ENCODE peak calls at places on chromosomes 4 and X, in six cellular contexts. V, B, M, X, G and I are unnamed samples. For H3K27me3, the result is how much of the 10 kb centered on the place peaks cover.

GRCh38 chrX:29671426-29671825 is 543.9 kb upstream of the MAGEB2 start:
- DNase-seq in V (no peak), B (no peak), M (peak), X (peak), G (no peak), I (no peak)

GRCh38 chrX:71871367-71871766 is 39.3 kb upstream of the NHSL2 start:
- DNase-seq in V (no peak), B (no peak), M (peak), X (peak), G (no peak), I (no peak)

GRCh38 chr4:165359501-165359900 is 19.3 kb upstream of the CPE start:
- DNase-seq in V (no peak), B (no peak), M (no peak), X (peak), G (no peak), I (no peak)

GRCh38 chr4:7988437-7988836 is 48.8 kb upstream of the AFAP1 start:
- DNase-seq in V (no peak), B (no peak), M (peak), X (peak), G (no peak), I (no peak)

GRCh38 chr4:2875556-2875955 is 31.9 kb downstream of the ADD1 start:
- DNase-seq in V (no peak), B (no peak), M (no peak), X (no peak), G (no peak), I (no peak)

GRCh38 chr4:38230121-38230728 is 270.0 kb downstream of the PTTG2 start:
- DNase-seq in V (no peak), B (no peak), M (no peak), X (no peak), G (no peak), I (no peak)

GRCh38 chr4:104093247-104093646 is 373.5 kb upstream of the TACR3 start:
- DNase-seq in V (no peak), B (no peak), M (no peak), X (no peak), G (no peak), I (no peak)

GRCh38 chrX:65203545-65203944 is 227.3 kb upstream of the ZC4H2 start:
- DNase-seq in V (no peak), B (no peak), M (no peak), X (no peak), G (no peak), I (no peak)

GRCh38 chr4:121973791-121974190 is 21.9 kb upstream of the TRPC3 start:
- DNase-seq in V (no peak), B (no peak), M (peak), X (no peak), G (no peak), I (no peak)

GRCh38 chr4:181475781-181476180 is 767.4 kb upstream of the TENM3 start:
- DNase-seq in V (no peak), B (no peak), M (no peak), X (no peak), G (no peak), I (no peak)

GRCh38 chrX:53321216-53321942 is 40.0 kb upstream of the IQSEC2 start:
- DNase-seq in V (no peak), B (no peak), M (no peak), X (no peak), G (no peak), I (no peak)

GRCh38 chr4:71206763-71207162 is 132.1 kb upstream of the SLC4A4 start:
- DNase-seq in V (no peak), B (no peak), M (peak), X (peak), G (no peak), I (peak)

GRCh38 chr4:133856736-133857355 is 344.7 kb downstream of the PABPC4L start:
- DNase-seq in V (no peak), B (no peak), M (peak), X (peak), G (no peak), I (no peak)

GRCh38 chrX:468979-469378 is 82.3 kb upstream of the PPP2R3B start:
- DNase-seq in V (no peak), B (no peak), M (no peak), X (no peak), G (no peak), I (no peak)

GRCh38 chr4:138576684-138577083 is 334.5 kb upstream of the SLC7A11 start:
- DNase-seq in V (peak), B (no peak), M (peak), X (peak), G (no peak), I (peak)

GRCh38 chr4:72314869-72315268 is 254.2 kb downstream of the ADAMTS3 start:
- DNase-seq in V (peak), B (no peak), M (peak), X (peak), G (no peak), I (peak)

GRCh38 chr4:124684301-124684700 is 28.2 kb downstream of the ANKRD50 start:
- DNase-seq in V (peak), B (no peak), M (peak), X (no peak), G (no peak), I (no peak)

GRCh38 chrX:103792916-103793540 is 16.4 kb downstream of the PLP1 start:
- DNase-seq in V (no peak), B (no peak), M (peak), X (peak), G (no peak), I (peak)

GRCh38 chrX:39721570-39722279 is 376.0 kb downstream of the BCOR start:
- DNase-seq in V (peak), B (no peak), M (peak), X (peak), G (no peak), I (no peak)

GRCh38 chr4:59904331-59904730 is 1295.8 kb upstream of the ADGRL3 start:
- DNase-seq in V (no peak), B (no peak), M (no peak), X (no peak), G (no peak), I (no peak)

GRCh38 chr4:179596621-179597020 is 2154.4 kb upstream of the AGA start:
- DNase-seq in V (no peak), B (no peak), M (peak), X (peak), G (no peak), I (no peak)

GRCh38 chr4:8649631-8650261 is 57.2 kb downstream of the CPZ start:
- DNase-seq in V (no peak), B (no peak), M (no peak), X (no peak), G (no peak), I (no peak)

GRCh38 chr4:38449506-38450174 is 214.4 kb upstream of the KLF3 start:
- DNase-seq in V (no peak), B (no peak), M (peak), X (peak), G (no peak), I (no peak)

GRCh38 chr4:54296548-54297203 is 67.6 kb downstream of the PDGFRA start:
- DNase-seq in V (peak), B (no peak), M (no peak), X (no peak), G (no peak), I (no peak)

GRCh38 chr4:2961411-2962098 is 1.7 kb downstream of the NOP14 start:
- DNase-seq in V (no peak), B (no peak), M (no peak), X (no peak), G (no peak), I (no peak)

GRCh38 chr4:68466185-68466584 is 18.9 kb downstream of the TMPRSS11E start:
- DNase-seq in V (no peak), B (no peak), M (peak), X (peak), G (no peak), I (peak)

GRCh38 chr4:988726-989721 is 2.2 kb downstream of the IDUA start:
- DNase-seq in V (no peak), B (no peak), M (no peak), X (no peak), G (no peak), I (no peak)

GRCh38 chr4:121072080-121072835 is at the start of gene NDNF:
- DNase-seq in V (peak), B (peak), M (peak), X (peak), G (peak), I (no peak)

GRCh38 chr4:6926681-6927478 is 17.3 kb downstream of the TBC1D14 start:
- DNase-seq in V (no peak), B (no peak), M (peak), X (peak), G (peak), I (no peak)

GRCh38 chr4:86847576-86847975 is 1.6 kb downstream of the SLC10A6 start:
- DNase-seq in V (no peak), B (no peak), M (no peak), X (no peak), G (no peak), I (no peak)
- H3K4me3 ChIP-seq in V (no peak), B (peak), M (no peak), X (no peak), G (peak), I (no peak)

GRCh38 chr4:80265571-80266266 is 745 bp upstream of the FGF5 start:
- DNase-seq in V (peak), B (no peak), M (peak), X (peak), G (no peak), I (peak)
- H3K27me3 ChIP-seq in V (half or more), B (under half), M (under half), X (under half), G (half or more), I (under half)

GRCh38 chr4:101076032-101076431 is 271.3 kb downstream of the PPP3CA start:
- DNase-seq in V (no peak), B (no peak), M (no peak), X (no peak), G (no peak), I (no peak)

GRCh38 chr4:101078950-101079349 is 268.4 kb downstream of the PPP3CA start:
- DNase-seq in V (no peak), B (no peak), M (no peak), X (no peak), G (no peak), I (no peak)

GRCh38 chr4:101071241-101071640 is 276.1 kb downstream of the PPP3CA start:
- DNase-seq in V (no peak), B (no peak), M (no peak), X (peak), G (no peak), I (no peak)

GRCh38 chr4:101074326-101074725 is 273.0 kb downstream of the PPP3CA start:
- DNase-seq in V (no peak), B (no peak), M (no peak), X (peak), G (no peak), I (no peak)

GRCh38 chr4:101075536-101075935 is 271.8 kb downstream of the PPP3CA start:
- DNase-seq in V (no peak), B (no peak), M (no peak), X (no peak), G (no peak), I (no peak)
- H3K4me3 ChIP-seq in V (no peak), B (no peak), M (no peak), X (no peak), G (no peak), I (no peak)

DNA sequence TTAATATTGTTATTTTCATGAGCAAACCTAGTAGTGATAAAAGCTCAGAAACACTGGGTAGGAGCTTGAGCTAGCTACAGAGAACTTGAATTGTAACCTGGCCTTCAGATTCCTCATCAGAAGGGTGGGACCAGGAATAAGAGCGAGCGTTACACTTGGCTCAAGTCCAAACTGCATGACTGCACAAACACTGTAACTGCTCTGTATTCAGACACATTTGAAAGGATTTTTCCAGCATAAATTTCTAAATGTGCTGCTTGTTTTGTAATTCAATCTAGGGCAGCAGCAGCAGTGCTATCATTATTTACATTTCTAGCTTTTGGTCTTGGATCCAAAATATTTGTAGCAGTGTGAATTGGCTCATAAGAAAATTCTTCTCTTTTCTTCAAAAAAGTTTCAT is 133.0 kb upstream of the TMLHE start:
- DNase-seq in V (peak), B (no peak), M (peak), X (no peak), G (no peak), I (no peak)
- H3K27me3 ChIP-seq in V (under half), B (under half), M (under half), X (under half), G (under half), I (under half)

GRCh38 chr4:140556372-140557085 is 12.2 kb downstream of the UCP1 start:
- DNase-seq in V (no peak), B (no peak), M (no peak), X (no peak), G (no peak), I (no peak)
- H3K4me3 ChIP-seq in V (no peak), B (no peak), M (no peak), X (no peak), G (no peak), I (no peak)

DNA sequence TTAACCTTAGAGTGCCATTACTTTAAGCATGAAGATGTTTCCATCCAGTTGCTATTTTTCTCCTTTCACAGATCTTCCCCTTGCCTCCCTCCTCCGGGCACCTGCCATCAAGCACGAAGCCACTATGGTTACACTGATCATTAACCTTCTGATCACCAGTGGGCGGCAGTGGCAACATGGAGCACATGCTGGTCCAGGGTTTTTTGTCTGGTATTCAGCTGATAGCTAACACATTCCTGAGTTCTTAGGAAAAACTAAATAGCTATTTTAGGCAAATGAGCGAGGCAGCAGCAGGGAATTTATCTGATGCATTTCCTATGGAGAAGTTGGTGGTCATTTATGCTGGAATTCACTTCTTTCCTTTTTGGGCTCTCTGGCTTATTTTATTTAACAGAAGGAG is 22.8 kb downstream of the SHISA3 start:
- DNase-seq in V (no peak), B (no peak), M (peak), X (peak), G (no peak), I (no peak)
- H3K27me3 ChIP-seq in V (under half), B (under half), M (under half), X (under half), G (under half), I (under half)

GRCh38 chrX:28491322-28491721 is 95.9 kb upstream of the IL1RAPL1 start:
- DNase-seq in V (no peak), B (no peak), M (no peak), X (no peak), G (no peak), I (no peak)
- H3K4me3 ChIP-seq in V (no peak), B (no peak), M (no peak), X (no peak), G (no peak), I (no peak)